ENCODE peak calls at places on chromosome 4, in four cellular contexts. F is HepG2, R is GM12878, H is K562. M is an unnamed sample.

GRCh38 chr4:110196206-110196870 is 2.1 kb downstream of the ELOVL6 start:
- DNase-seq in H (peak; percentile 76), F (peak; percentile 41), R (no peak), M (peak; percentile 79)

GRCh38 chr4:137956256-137956655 is 285.9 kb downstream of the SLC7A11 start:
- DNase-seq in R (no peak), H (no peak), F (no peak), M (no peak)

GRCh38 chr4:188254211-188254610 is 115.0 kb downstream of the TRIML1 start:
- DNase-seq in F (no peak), R (no peak), H (no peak), M (no peak)

GRCh38 chr4:41560112-41560511 is 22.2 kb downstream of the LIMCH1 start:
- DNase-seq in H (no peak), F (no peak), R (no peak), M (no peak)

GRCh38 chr4:4413373-4413725 is 26.4 kb downstream of the NSG1 start:
- DNase-seq in R (no peak), H (no peak), F (no peak), M (no peak)

GRCh38 chr4:4711902-4712301 is 147.6 kb upstream of the MSX1 start:
- DNase-seq in H (no peak), F (no peak), R (no peak), M (no peak)

GRCh38 chr4:38489924-38490639 is 173.9 kb upstream of the KLF3 start:
- DNase-seq in F (peak; percentile 28), R (no peak), H (no peak), M (no peak)

GRCh38 chr4:78446607-78447006 is 105.0 kb upstream of the ANXA3 start:
- DNase-seq in H (no peak), F (no peak), R (no peak), M (no peak)

GRCh38 chr4:173432430-173432829 is 33.5 kb upstream of the SCRG1 start:
- DNase-seq in R (no peak), F (no peak), H (no peak), M (no peak)

DNA sequence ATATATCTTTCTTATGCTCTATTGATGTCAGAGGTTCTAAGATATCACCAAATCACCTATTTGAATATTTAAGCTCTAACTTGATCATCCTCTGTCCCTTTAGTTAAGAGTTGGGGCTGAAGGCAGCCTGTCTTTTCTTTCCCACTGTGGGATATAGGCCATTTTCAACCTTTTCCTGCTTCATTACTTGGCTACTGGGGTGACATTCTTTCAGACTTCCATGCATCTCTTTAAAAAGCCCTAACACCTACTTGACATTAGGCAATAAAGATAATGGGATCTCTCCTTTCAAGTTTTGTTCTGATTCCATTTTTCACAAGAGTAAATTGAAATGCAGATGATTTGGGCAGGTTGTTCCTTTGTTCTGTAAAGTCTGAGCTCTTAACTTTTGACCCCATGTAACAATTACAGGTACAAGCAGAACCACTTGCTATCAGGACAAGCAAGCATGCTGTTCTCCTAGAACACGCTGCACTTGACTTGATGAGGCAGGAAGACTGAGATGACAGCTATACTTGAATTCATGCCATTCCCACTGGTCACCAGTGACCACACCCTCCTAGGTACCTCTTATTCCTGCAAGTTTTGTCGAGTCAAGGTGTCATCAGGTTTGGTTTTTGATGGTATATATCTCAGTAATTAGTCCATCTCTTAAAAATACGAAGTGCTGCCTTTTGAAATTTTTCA is 18.2 kb downstream of the HOPX start:
- DNase-seq in R (no peak), F (no peak), H (no peak), M (no peak)
- TF ChIP-seq GABPA in R (no peak), F (no peak), H (no peak), M (no peak)

GRCh38 chr4:118909173-118909956 is 20.7 kb downstream of the SYNPO2 start:
- DNase-seq in R (no peak), F (no peak), H (no peak), M (no peak)

GRCh38 chr4:118904935-118905334 is 16.3 kb downstream of the SYNPO2 start:
- DNase-seq in F (no peak), H (no peak), R (no peak), M (peak; percentile 64)

GRCh38 chr4:118910221-118910620 is 21.6 kb downstream of the SYNPO2 start:
- DNase-seq in F (no peak), R (no peak), H (no peak), M (no peak)

GRCh38 chr4:118904418-118904817 is 15.8 kb downstream of the SYNPO2 start:
- DNase-seq in H (no peak), F (no peak), R (no peak), M (no peak)

DNA sequence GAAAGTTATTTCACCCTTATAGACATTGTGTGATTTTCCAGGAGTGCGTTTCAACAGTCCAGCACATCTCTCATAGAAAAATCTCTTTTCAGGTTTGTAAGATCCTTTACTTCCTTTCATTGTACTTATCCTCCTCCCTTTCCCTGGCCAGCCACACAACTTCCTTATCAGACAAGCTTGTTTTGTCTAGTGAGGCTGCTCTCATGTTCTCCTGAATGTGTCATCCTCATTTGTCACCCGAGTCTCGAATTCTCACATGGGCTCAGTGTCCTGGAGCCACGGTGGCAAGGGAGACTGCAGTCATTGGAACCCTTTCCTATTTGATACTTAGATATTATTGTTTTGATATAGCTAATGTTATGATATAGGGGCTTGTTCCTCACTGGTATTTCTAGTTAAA is 16.9 kb downstream of the SYNPO2 start:
- DNase-seq in F (no peak), R (no peak), H (no peak), M (no peak)
- TF ChIP-seq SMC3 in F (no peak), R (no peak), H (no peak), M (no peak)

GRCh38 chr4:2796261-2797187 is 3.6 kb downstream of the SH3BP2 start:
- DNase-seq in F (no peak), H (no peak), R (no peak), M (peak; percentile 29)
- TF ChIP-seq GABPA in F (no peak), H (no peak), R (no peak), M (no peak)

DNA sequence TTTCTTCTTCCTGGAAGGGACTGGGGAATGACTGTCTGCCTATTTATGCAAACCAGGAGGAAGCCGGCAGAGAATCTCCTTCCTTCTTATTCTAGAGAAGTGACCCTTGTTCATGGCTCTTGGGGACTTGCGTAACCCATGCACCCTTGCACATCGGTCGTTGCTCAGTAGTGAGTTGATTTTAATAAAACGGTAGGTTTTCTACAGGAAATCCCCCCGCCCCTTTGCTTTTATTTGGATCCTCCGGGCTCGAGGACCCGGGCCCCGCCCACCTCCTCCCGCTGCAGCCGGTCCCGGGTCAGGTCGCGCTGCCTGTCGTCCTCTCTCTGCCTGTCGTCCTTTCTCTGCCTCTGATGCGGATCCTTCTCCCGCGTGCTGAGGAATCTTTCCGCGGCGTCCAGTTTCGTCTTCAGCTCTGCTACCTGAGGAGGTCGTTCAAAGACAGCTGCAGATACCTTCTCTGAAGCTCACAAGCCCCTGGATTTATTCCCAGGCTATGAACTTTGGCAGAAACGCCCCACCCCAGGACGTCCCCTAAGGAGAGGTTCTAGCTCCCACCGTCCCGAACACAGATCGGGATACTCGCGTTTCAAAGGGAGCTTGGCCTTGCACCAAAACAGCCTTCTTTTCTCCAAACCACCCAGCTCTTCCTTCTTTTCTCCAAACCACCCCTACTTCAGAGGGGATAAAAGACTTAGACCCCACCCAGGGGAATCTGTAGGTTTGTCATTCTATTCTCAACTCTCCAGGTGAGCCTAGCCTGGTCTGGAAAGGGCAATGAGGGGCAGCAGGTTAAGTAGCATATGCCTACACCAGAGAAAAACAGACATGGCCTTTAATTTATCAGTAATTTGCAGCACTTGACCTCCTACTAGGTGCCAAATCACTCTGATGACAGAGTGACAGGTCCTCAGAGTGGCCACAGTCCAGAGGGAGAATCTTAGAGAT is 7.0 kb downstream of the TNIP3 start:
- DNase-seq in R (no peak), F (no peak), H (no peak), M (peak; percentile 39)
- TF ChIP-seq SMC3 in R (no peak), F (no peak), H (no peak), M (no peak)

GRCh38 chr4:126661194-126661593 is 971.6 kb upstream of the INTU start:
- DNase-seq in H (no peak), F (no peak), R (no peak), M (no peak)

GRCh38 chr4:126658391-126658790 is 974.4 kb upstream of the INTU start:
- DNase-seq in R (no peak), F (no peak), H (no peak), M (no peak)
- TF ChIP-seq GABPA in R (no peak), F (no peak), H (no peak), M (no peak)

GRCh38 chr4:71123951-71124350 is 130.5 kb downstream of the DCK start:
- DNase-seq in R (no peak), F (no peak), H (no peak), M (no peak)

GRCh38 chr4:71120831-71121524 is 127.5 kb downstream of the DCK start:
- DNase-seq in H (no peak), F (no peak), R (no peak), M (no peak)

GRCh38 chr4:71126719-71127118 is 133.3 kb downstream of the DCK start:
- DNase-seq in H (no peak), R (no peak), F (peak; percentile 38), M (no peak)

GRCh38 chr4:71130827-71131603 is 137.6 kb downstream of the DCK start:
- DNase-seq in F (no peak), H (no peak), R (no peak), M (no peak)

GRCh38 chr4:71125137-71125536 is 131.7 kb downstream of the DCK start:
- DNase-seq in R (no peak), F (no peak), H (no peak), M (no peak)
- TF ChIP-seq SMC3 in R (no peak), F (no peak), H (no peak), M (no peak)

DNA sequence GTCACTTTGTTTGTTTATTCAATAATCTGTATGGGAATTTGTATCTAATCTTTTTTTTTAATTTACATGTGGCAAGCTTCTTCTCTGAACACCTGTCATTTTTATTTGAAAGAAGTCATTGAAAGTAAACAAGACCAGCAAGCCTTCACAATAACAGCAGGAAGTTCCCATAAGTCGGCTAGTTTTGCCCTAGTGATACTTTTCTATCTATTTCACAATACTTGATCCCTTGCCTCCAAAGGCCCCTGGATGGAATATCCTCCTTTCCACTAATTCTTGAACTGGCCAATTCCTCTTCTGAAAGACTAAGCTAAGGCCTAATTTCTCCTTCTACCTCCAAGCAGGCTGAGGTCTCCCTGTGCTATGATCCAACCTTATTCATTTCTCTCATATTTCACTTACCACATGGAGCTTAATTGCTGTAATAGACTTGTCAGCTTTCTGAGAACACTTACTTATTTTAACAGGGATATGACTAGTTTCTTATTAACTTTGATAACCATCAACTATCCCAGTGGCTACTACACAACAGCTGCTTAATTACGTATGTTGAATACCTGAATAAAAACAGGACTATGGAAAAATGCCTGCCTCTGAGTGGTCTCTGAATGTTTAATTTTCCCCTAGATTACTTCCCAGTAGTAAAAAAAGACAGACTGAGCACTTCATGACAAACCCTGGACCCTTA is 194.2 kb downstream of the MAD2L1 start:
- DNase-seq in F (no peak), H (no peak), R (no peak), M (no peak)
- TF ChIP-seq GABPA in F (no peak), H (no peak), R (no peak), M (no peak)

GRCh38 chr4:114025176-114025777 is 45.8 kb upstream of the ARSJ start:
- DNase-seq in F (peak; percentile 5), R (peak; percentile 33), H (no peak), M (no peak)
- TF ChIP-seq SMC3 in F (no peak), R (no peak), H (no peak), M (no peak)